ENCODE peak calls at places on chromosomes 12 and 14, in four cellular contexts. One of them, this sample, is unnamed.

GRCh38 chr12:42056130-42056529 is 88.5 kb downstream of the GXYLT1 start:
- DNase-seq in SK-N-SH: no peak
- DNase-seq in H1: no peak
- DNase-seq in GM12878: peak
- DNase-seq in this sample: no peak

GRCh38 chr14:76724827-76725550 is 36.3 kb upstream of the VASH1 start:
- DNase-seq in H1: no peak
- DNase-seq in GM12878: no peak
- DNase-seq in SK-N-SH: no peak
- DNase-seq in this sample: no peak

GRCh38 chr12:6946033-6946919 is 2.5 kb downstream of the C12orf57 start:
- DNase-seq in GM12878: peak
- DNase-seq in SK-N-SH: peak
- DNase-seq in H1: no peak
- DNase-seq in this sample: no peak

GRCh38 chr12:25800101-25800500 is 158.4 kb upstream of the RASSF8 start:
- DNase-seq in H1: no peak
- DNase-seq in GM12878: no peak
- DNase-seq in SK-N-SH: no peak
- DNase-seq in this sample: no peak

GRCh38 chr12:65663648-65664047 is 160.6 kb upstream of the HMGA2 start:
- DNase-seq in H1: no peak
- DNase-seq in SK-N-SH: no peak
- DNase-seq in GM12878: no peak
- DNase-seq in this sample: no peak

GRCh38 chr12:126464157-126464556 is 1398.9 kb downstream of the AACS start:
- DNase-seq in H1: no peak
- DNase-seq in GM12878: no peak
- DNase-seq in SK-N-SH: no peak
- DNase-seq in this sample: no peak

GRCh38 chr14:84323963-84324362 is 1206.0 kb upstream of the FLRT2 start:
- DNase-seq in H1: no peak
- DNase-seq in SK-N-SH: no peak
- DNase-seq in GM12878: no peak
- DNase-seq in this sample: no peak

GRCh38 chr12:79782197-79782890 is 91.6 kb upstream of the PAWR start:
- DNase-seq in SK-N-SH: no peak
- DNase-seq in GM12878: no peak
- DNase-seq in H1: no peak
- DNase-seq in this sample: no peak

GRCh38 chr14:56587701-56588100 is 8.1 kb downstream of the TMEM260 start:
- DNase-seq in H1: no peak
- DNase-seq in SK-N-SH: no peak
- DNase-seq in GM12878: no peak
- DNase-seq in this sample: no peak

GRCh38 chr12:46365951-46366379 is 6.6 kb downstream of the SLC38A2 start:
- DNase-seq in H1: no peak
- DNase-seq in SK-N-SH: no peak
- DNase-seq in GM12878: no peak
- DNase-seq in this sample: no peak

GRCh38 chr14:103284574-103285467 is 49.2 kb upstream of the EIF5 start:
- DNase-seq in GM12878: no peak
- DNase-seq in H1: no peak
- DNase-seq in SK-N-SH: no peak
- DNase-seq in this sample: no peak

GRCh38 chr14:94638330-94638729 is 26.1 kb downstream of the SERPINA3 start:
- DNase-seq in H1: no peak
- DNase-seq in GM12878: no peak
- DNase-seq in SK-N-SH: no peak
- DNase-seq in this sample: no peak

GRCh38 chr12:27530157-27530922 is 6.3 kb downstream of the PPFIBP1 start:
- DNase-seq in GM12878: no peak
- DNase-seq in H1: no peak
- DNase-seq in SK-N-SH: no peak
- DNase-seq in this sample: no peak

GRCh38 chr14:42884100-42884499 is 1277.4 kb downstream of the LRFN5 start:
- DNase-seq in GM12878: no peak
- DNase-seq in SK-N-SH: no peak
- DNase-seq in H1: no peak
- DNase-seq in this sample: peak

GRCh38 chr12:59164991-59165718 is 244.9 kb upstream of the LRIG3 start:
- DNase-seq in SK-N-SH: peak
- DNase-seq in H1: no peak
- DNase-seq in GM12878: no peak
- DNase-seq in this sample: no peak

GRCh38 chr12:106032141-106032925 is 106.4 kb downstream of the NUAK1 start:
- DNase-seq in GM12878: no peak
- DNase-seq in SK-N-SH: no peak
- DNase-seq in H1: no peak
- DNase-seq in this sample: no peak

GRCh38 chr12:76571256-76571655 is 11.7 kb upstream of the OSBPL8 start:
- DNase-seq in GM12878: no peak
- DNase-seq in SK-N-SH: no peak
- DNase-seq in H1: no peak
- DNase-seq in this sample: no peak

GRCh38 chr14:67666733-67667132 is 7.7 kb downstream of the VTI1B start:
- DNase-seq in SK-N-SH: no peak
- DNase-seq in H1: no peak
- DNase-seq in GM12878: no peak
- DNase-seq in this sample: no peak

GRCh38 chr12:92581579-92581978 is 121.2 kb upstream of the PLEKHG7 start:
- DNase-seq in H1: no peak
- DNase-seq in GM12878: no peak
- DNase-seq in SK-N-SH: no peak
- DNase-seq in this sample: no peak

GRCh38 chr14:35331605-35332516 is 39.7 kb downstream of the PSMA6 start:
- DNase-seq in SK-N-SH: peak
- DNase-seq in GM12878: no peak
- DNase-seq in H1: no peak
- DNase-seq in this sample: no peak

GRCh38 chr12:67720383-67720856 is 71.9 kb downstream of the DYRK2 start:
- DNase-seq in SK-N-SH: peak
- DNase-seq in H1: no peak
- DNase-seq in GM12878: no peak
- DNase-seq in this sample: no peak

GRCh38 chr14:23054000-23054811 is 3.1 kb downstream of the CDH24 start:
- DNase-seq in H1: no peak
- DNase-seq in SK-N-SH: peak
- DNase-seq in GM12878: no peak
- DNase-seq in this sample: no peak

GRCh38 chr14:96268426-96269358 is 12.7 kb downstream of the BDKRB1 start:
- DNase-seq in GM12878: no peak
- DNase-seq in SK-N-SH: no peak
- DNase-seq in H1: no peak
- DNase-seq in this sample: no peak
- TF ChIP-seq POLR2AphosphoS5 in GM12878: no peak
- TF ChIP-seq POLR2AphosphoS5 in SK-N-SH: peak
- TF ChIP-seq POLR2AphosphoS5 in H1: no peak
- TF ChIP-seq POLR2AphosphoS5 in this sample: no peak

DNA sequence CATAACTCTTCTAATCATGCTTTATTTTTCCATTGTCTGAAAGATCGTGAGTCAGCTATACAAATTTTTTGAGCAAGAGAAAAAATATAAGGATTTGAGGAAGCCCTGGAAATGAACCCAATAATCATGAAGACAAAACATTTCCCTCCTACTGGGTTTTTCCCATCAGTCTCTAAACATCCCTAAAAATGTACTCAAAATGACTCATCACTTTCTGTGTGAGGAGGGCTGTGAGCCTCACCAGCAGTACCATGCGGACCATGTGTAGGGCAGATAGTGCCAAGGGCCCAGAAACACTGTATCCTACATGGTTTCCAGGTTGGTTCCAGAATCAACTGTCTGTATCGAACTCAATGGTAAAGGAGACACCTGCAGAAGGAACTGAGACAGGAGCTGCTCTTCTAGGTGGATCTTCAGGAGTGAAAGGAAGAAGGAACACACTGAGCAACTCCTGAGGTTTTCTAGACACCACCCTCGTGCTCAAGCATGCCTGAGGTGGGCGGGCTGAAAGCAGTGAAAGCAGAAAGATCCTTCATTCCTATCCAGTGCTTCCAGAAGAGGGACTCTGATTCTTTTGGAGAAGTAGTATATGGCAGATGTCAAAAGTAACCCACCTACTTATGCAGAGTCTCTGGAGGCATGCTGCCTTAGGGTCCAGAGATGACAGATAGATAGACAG is 48.6 kb upstream of the RHOJ start:
- DNase-seq in SK-N-SH: no peak
- DNase-seq in H1: no peak
- DNase-seq in GM12878: no peak
- DNase-seq in this sample: no peak
- TF ChIP-seq POLR2AphosphoS5 in SK-N-SH: no peak
- TF ChIP-seq POLR2AphosphoS5 in H1: no peak
- TF ChIP-seq POLR2AphosphoS5 in GM12878: no peak
- TF ChIP-seq POLR2AphosphoS5 in this sample: no peak

GRCh38 chr14:54653764-54654469 is 87.0 kb downstream of the SAMD4A start:
- DNase-seq in SK-N-SH: no peak
- DNase-seq in H1: no peak
- DNase-seq in GM12878: no peak
- DNase-seq in this sample: no peak
- TF ChIP-seq POLR2AphosphoS5 in SK-N-SH: no peak
- TF ChIP-seq POLR2AphosphoS5 in H1: no peak
- TF ChIP-seq POLR2AphosphoS5 in GM12878: no peak
- TF ChIP-seq POLR2AphosphoS5 in this sample: no peak

DNA sequence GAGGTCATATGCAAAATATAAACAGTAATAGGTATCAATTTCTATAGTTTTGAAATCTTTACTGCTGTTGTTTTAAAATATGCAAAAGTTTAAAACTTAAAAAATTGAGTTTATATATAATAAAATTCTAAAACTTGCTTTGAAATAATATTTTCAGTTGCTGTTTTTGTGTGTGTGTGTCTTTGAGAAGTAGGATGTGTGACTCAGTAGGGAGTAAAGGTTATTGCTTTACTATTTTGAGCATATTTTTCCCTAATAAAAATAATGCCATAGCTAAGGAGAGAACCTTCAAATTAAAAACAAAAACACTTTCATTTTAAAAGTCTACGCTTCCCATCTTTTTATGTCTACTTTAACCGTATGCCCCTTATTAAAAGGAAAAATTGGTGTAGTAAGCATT is 238.1 kb downstream of the FBXL14 start:
- DNase-seq in SK-N-SH: no peak
- DNase-seq in H1: no peak
- DNase-seq in GM12878: no peak
- DNase-seq in this sample: no peak
- TF ChIP-seq POLR2AphosphoS5 in SK-N-SH: no peak
- TF ChIP-seq POLR2AphosphoS5 in H1: no peak
- TF ChIP-seq POLR2AphosphoS5 in GM12878: no peak
- TF ChIP-seq POLR2AphosphoS5 in this sample: no peak

This sample was measured in SK-N-MC.